ENCODE peak calls at places on chromosomes 11 and 22, in four cellular contexts. One of them, this sample, is unnamed.

GRCh38 chr11:76236092-76237026 is 30.1 kb upstream of the WNT11 start:
- DNase-seq in activated T-cell treated with anti-CD3 and anti-CD28 coated beads for 1 hour: no peak
- DNase-seq in foreskin keratinocyte: peak
- DNase-seq in astrocyte: peak
- DNase-seq in this sample: peak

GRCh38 chr22:24731786-24732185 is 42.7 kb downstream of the PIWIL3 start:
- DNase-seq in astrocyte: no peak
- DNase-seq in activated T-cell treated with anti-CD3 and anti-CD28 coated beads for 1 hour: no peak
- DNase-seq in foreskin keratinocyte: peak
- DNase-seq in this sample: peak

GRCh38 chr11:125055107-125055715 is 7.9 kb upstream of the SLC37A2 start:
- DNase-seq in foreskin keratinocyte: peak
- DNase-seq in astrocyte: no peak
- DNase-seq in activated T-cell treated with anti-CD3 and anti-CD28 coated beads for 1 hour: no peak
- DNase-seq in this sample: peak

GRCh38 chr11:72799441-72799840 is 5.6 kb upstream of the STARD10 start:
- DNase-seq in astrocyte: no peak
- DNase-seq in foreskin keratinocyte: no peak
- DNase-seq in activated T-cell treated with anti-CD3 and anti-CD28 coated beads for 1 hour: no peak
- DNase-seq in this sample: no peak

GRCh38 chr11:77127969-77128691 is at the start of gene MYO7A:
- DNase-seq in foreskin keratinocyte: no peak
- DNase-seq in activated T-cell treated with anti-CD3 and anti-CD28 coated beads for 1 hour: no peak
- DNase-seq in astrocyte: no peak
- DNase-seq in this sample: no peak

GRCh38 chr11:132777067-132777975 is 755.0 kb downstream of the OPCML start:
- DNase-seq in foreskin keratinocyte: no peak
- DNase-seq in astrocyte: no peak
- DNase-seq in activated T-cell treated with anti-CD3 and anti-CD28 coated beads for 1 hour: no peak
- DNase-seq in this sample: no peak

GRCh38 chr22:39954584-39955055 is 5.6 kb upstream of the TMA7B start:
- DNase-seq in activated T-cell treated with anti-CD3 and anti-CD28 coated beads for 1 hour: no peak
- DNase-seq in astrocyte: peak
- DNase-seq in foreskin keratinocyte: peak
- DNase-seq in this sample: peak

GRCh38 chr11:35845860-35846259 is 98.0 kb upstream of the LDLRAD3 start:
- DNase-seq in activated T-cell treated with anti-CD3 and anti-CD28 coated beads for 1 hour: no peak
- DNase-seq in foreskin keratinocyte: peak
- DNase-seq in astrocyte: no peak
- DNase-seq in this sample: peak

GRCh38 chr11:113674397-113674685 is 31.8 kb downstream of the TMPRSS5 start:
- DNase-seq in astrocyte: no peak
- DNase-seq in foreskin keratinocyte: no peak
- DNase-seq in activated T-cell treated with anti-CD3 and anti-CD28 coated beads for 1 hour: no peak
- DNase-seq in this sample: no peak

GRCh38 chr11:35787626-35788025 is 125.1 kb downstream of the TRIM44 start:
- DNase-seq in foreskin keratinocyte: no peak
- DNase-seq in activated T-cell treated with anti-CD3 and anti-CD28 coated beads for 1 hour: no peak
- DNase-seq in astrocyte: no peak
- DNase-seq in this sample: no peak